ENCODE peak calls at places on chromosomes 12 and 14, in six cellular contexts. P, S, D, O, B and Y are unnamed samples.

GRCh38 chr14:52064174-52064573 is 4.7 kb downstream of the NID2 start:
- DNase-seq in S (no peak), D (no peak), O (no peak), P (peak; percentile 37), B (no peak), Y (no peak)

GRCh38 chr12:1769809-1770494 is 50.4 kb upstream of the LRTM2 start:
- DNase-seq in S (no peak), P (no peak), B (no peak), D (no peak), O (no peak), Y (no peak)

GRCh38 chr14:93263416-93263815 is 56.4 kb downstream of the UBR7 start:
- DNase-seq in O (no peak), S (no peak), D (no peak), B (no peak), P (peak; percentile 6), Y (no peak)

GRCh38 chr12:132490481-132491348 is 764 bp downstream of the FBRSL1 start:
- DNase-seq in B (no peak), S (no peak), P (no peak), O (no peak), D (no peak), Y (no peak)

GRCh38 chr14:23327947-23328744 is 6.9 kb downstream of the PABPN1 start:
- DNase-seq in D (peak; percentile 31), O (peak; percentile 65), P (peak; percentile 85), S (peak; percentile 87), B (peak; percentile 79), Y (no peak)

GRCh38 chr14:93073833-93074769 is 41.6 kb downstream of the ITPK1 start:
- DNase-seq in D (no peak), B (no peak), S (no peak), O (peak; percentile 54), P (peak; percentile 43), Y (no peak)

GRCh38 chr12:58873496-58873895 is 46.8 kb downstream of the LRIG3 start:
- DNase-seq in D (peak; percentile 87), P (no peak), O (no peak), S (no peak), B (no peak), Y (no peak)

GRCh38 chr12:53224268-53224896 is 7.6 kb downstream of the RARG start:
- DNase-seq in O (no peak), B (no peak), P (no peak), S (no peak), D (no peak), Y (no peak)

GRCh38 chr14:91416744-91417133 is 881 bp downstream of the CCDC88C start:
- DNase-seq in P (no peak), D (no peak), B (peak; percentile 47), O (no peak), S (no peak), Y (no peak)

GRCh38 chr12:110251381-110251780 is 29.7 kb upstream of the ATP2A2 start:
- DNase-seq in B (no peak), S (no peak), P (no peak), D (no peak), O (no peak), Y (no peak)

GRCh38 chr12:65123435-65124063 is 2.4 kb upstream of the WIF1 start:
- DNase-seq in P (peak; percentile 55), O (no peak), B (no peak), D (no peak), S (no peak), Y (no peak)
- TF ChIP-seq CTCF in P (peak; percentile 69), O (peak; percentile 27), B (no peak), D (peak; percentile 76), S (peak; percentile 30), Y (peak; percentile 68)

DNA sequence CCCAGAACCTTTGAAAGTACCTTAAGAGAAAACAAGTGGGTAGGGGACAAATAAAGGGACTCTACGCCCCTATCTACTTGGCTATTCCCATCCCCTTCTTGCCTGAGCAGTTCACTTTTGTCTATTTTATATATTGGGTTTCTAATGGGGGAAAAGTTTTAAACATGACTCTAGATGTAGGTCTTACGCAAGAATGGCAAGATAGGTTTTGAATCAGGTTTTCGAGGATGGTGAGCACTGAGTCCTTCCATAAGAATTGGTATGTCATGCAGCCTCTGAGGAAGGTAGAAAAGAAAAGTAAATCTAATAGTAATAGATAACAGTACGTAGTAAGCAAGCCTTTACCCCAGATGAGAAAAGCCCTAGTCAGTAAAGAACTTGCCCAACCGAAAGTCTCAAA is 86.7 kb upstream of the TMEM263 start:
- DNase-seq in D (no peak), B (no peak), O (no peak), P (no peak), S (no peak), Y (no peak)
- H3K27me3 ChIP-seq in D (no peaks in the 10 kb centered on the region), B (no peaks in the 10 kb centered on the region), O (no peaks in the 10 kb centered on the region), P (no peaks in the 10 kb centered on the region), S (no peaks in the 10 kb centered on the region), Y (no peaks in the 10 kb centered on the region)

GRCh38 chr12:49121047-49121696 is 10.0 kb downstream of the TUBA1B start:
- DNase-seq in O (peak; percentile 45), B (peak; percentile 45), S (peak; percentile 67), P (peak; percentile 78), D (no peak), Y (no peak)
- TF ChIP-seq CTCF in O (peak; percentile 36), B (no peak), S (peak; percentile 54), P (peak; percentile 72), D (peak; percentile 65), Y (peak; percentile 77)

DNA sequence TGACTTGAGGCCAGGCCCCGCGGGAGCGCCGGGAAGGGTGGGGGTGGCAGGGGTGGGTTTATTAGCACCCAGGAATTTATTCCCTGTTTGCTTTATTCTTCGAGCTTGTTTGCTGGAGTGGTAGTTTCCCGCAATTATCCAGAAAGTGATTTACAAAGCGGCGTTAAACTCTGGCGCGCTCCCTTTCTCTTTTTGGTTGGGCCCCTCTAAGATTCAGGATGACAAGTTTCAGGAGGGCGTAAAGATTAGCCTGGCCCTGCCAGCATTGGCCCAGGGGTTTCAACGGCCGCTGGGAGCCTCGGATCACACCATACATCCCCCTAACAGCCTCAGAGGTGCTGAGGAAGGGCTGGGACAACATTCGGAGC is 444 bp upstream of the NKX2-8 start:
- DNase-seq in P (no peak), S (no peak), D (no peak), B (no peak), O (no peak), Y (no peak)
- H3K27me3 ChIP-seq in P (peaks cover 48% of the 10 kb centered on the region), S (peaks cover 47% of the 10 kb centered on the region), D (peaks cover 69% of the 10 kb centered on the region), B (peaks cover 65% of the 10 kb centered on the region), O (peaks cover 22% of the 10 kb centered on the region), Y (peaks cover 41% of the 10 kb centered on the region)

GRCh38 chr12:26176725-26177124 is 18.6 kb upstream of the SSPN start:
- DNase-seq in D (no peak), B (no peak), P (no peak), S (no peak), O (no peak), Y (no peak)
- TF ChIP-seq CTCF in D (no peak), B (no peak), P (no peak), S (no peak), O (no peak), Y (no peak)

GRCh38 chr14:50410921-50411320 is 14.2 kb upstream of the CDKL1 start:
- DNase-seq in O (no peak), B (no peak), D (no peak), P (peak; percentile 69), S (no peak), Y (peak; percentile 73)

GRCh38 chr14:50410016-50410530 is 13.4 kb upstream of the CDKL1 start:
- DNase-seq in D (no peak), B (no peak), S (no peak), P (no peak), O (no peak), Y (no peak)

GRCh38 chr14:50403433-50403832 is 6.8 kb upstream of the CDKL1 start:
- DNase-seq in O (no peak), D (no peak), P (peak; percentile 82), B (no peak), S (no peak), Y (no peak)

GRCh38 chr14:50402965-50403364 is 6.3 kb upstream of the CDKL1 start:
- DNase-seq in B (no peak), S (no peak), D (no peak), O (no peak), P (no peak), Y (no peak)

DNA sequence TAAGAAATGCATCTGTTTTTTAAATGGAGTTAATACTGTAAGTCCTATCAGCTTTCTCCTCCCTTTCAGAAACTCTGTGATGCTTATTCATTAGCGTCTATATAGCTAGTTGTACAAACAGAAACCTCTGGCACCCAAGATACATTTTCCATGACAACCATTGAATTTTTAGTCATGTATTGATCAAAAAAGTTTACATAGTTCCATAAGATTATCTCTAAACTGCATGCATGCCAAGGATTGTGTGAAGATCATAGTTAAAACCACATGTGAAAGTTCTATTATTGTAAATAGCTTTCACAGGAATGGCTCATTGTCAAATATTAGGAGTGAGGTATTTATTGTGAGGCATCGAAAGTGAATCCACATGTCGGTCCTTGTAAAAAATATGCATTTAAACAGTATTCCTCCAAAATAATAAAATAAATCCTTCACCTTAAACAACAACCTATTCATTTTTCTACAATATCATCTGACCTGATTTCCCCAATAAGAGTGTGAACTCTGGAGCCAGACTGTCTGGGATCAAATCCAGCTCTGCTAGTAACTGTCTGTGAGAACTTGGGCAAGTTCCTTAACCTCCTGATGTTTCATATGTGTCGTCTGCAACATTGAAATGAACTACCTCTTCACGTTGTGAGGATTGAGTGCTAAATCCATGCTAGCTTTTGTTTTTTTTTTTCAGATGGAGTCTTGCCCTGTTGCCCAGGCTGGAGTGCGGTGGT is 10.6 kb upstream of the CDKL1 start:
- DNase-seq in O (no peak), P (peak; percentile 20), B (no peak), S (no peak), D (no peak), Y (no peak)
- H3K27me3 ChIP-seq in O (no peaks in the 10 kb centered on the region), P (no peaks in the 10 kb centered on the region), B (no peaks in the 10 kb centered on the region), S (no peaks in the 10 kb centered on the region), D (no peaks in the 10 kb centered on the region), Y (no peaks in the 10 kb centered on the region)

DNA sequence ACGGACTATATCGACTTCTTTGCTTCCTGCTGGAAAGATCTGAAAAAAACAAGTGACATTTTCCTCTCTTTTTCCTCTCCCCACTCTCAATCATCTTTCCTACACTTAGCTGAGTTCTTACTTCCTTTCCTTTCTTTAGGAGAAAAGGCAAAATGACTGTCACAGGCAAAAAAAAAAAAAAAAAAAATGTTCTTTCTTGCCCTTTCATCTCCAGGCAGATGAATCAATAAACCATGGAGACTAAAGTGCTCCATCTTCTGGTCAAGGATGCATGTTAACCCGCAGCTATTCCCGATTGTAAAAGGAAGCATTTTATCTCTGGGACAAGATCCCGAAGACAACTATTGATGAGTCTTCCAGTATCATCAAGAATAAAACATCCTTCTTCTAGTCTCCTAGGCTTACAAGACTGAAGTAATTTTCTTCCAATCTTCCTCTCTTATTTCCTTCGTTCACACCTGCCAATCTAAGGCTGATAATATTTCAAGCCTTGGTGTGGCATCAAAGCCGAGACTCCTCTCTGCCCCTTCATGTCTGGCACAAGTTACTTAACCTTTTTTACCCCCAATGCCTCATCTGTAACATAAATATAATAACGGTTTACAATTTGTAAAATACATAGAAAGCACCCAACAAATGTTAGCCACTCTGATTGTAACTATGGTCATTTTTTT is 94.2 kb upstream of the PLEKHG7 start:
- DNase-seq in B (no peak), P (peak; percentile 70), D (no peak), S (no peak), O (no peak), Y (no peak)
- TF ChIP-seq CTCF in B (no peak), P (peak; percentile 68), D (peak; percentile 54), S (peak; percentile 24), O (no peak), Y (peak; percentile 69)